ENCODE peak calls at places on chromosomes 16 and 17, in five cellular contexts. K is A549, U is ovary, N is SK-N-SH, L is tibial nerve. G is an unnamed sample.

GRCh38 chr17:79651266-79651665 is 40.4 kb upstream of the RBFOX3 start:
- DNase-seq in K (no peak), N (peak; percentile 15), U (no peak), L (no peak), G (no peak)

GRCh38 chr16:19169081-19169639 is 1.1 kb downstream of the SYT17 start:
- DNase-seq in U (no peak), L (no peak), N (peak; percentile 28), K (no peak), G (no peak)

GRCh38 chr16:50025544-50025931 is 513 bp downstream of the CNEP1R1 start:
- DNase-seq in N (no peak), L (no peak), K (no peak), U (peak; percentile 16), G (no peak)

GRCh38 chr17:5785343-5785742 is 201.0 kb upstream of the NLRP1 start:
- DNase-seq in U (no peak), K (no peak), L (no peak), N (no peak), G (no peak)

GRCh38 chr17:66552381-66552780 is 250.0 kb downstream of the PRKCA start:
- DNase-seq in L (no peak), N (no peak), K (no peak), U (no peak), G (no peak)

GRCh38 chr16:13779676-13780075 is 140.3 kb upstream of the ERCC4 start:
- DNase-seq in K (no peak), U (no peak), L (no peak), N (no peak), G (no peak)

GRCh38 chr17:81909966-81910839 is 996 bp downstream of the PCYT2 start:
- DNase-seq in K (no peak), U (no peak), N (peak; percentile 66), L (no peak), G (peak; percentile 62)

GRCh38 chr17:77475012-77475976 is 334.5 kb downstream of the SEC14L1 start:
- DNase-seq in N (no peak), K (no peak), U (peak; percentile 36), L (no peak), G (no peak)

GRCh38 chr16:11494433-11494832 is 92.3 kb downstream of the LITAF start:
- DNase-seq in K (no peak), U (no peak), N (no peak), L (no peak), G (no peak)

GRCh38 chr17:68238488-68238887 is 9.4 kb upstream of the AMZ2 start:
- DNase-seq in N (no peak), L (no peak), U (no peak), K (no peak), G (no peak)

GRCh38 chr17:75032896-75033294 is 13.9 kb downstream of the ATP5PD start:
- DNase-seq in K (peak; percentile 48), N (no peak), L (no peak), U (peak; percentile 55), G (no peak)

GRCh38 chr17:74778960-74779359 is 2.8 kb upstream of the NAT9 start:
- DNase-seq in K (no peak), N (no peak), L (no peak), U (no peak), G (no peak)

GRCh38 chr17:19304209-19304608 is 58.3 kb downstream of the B9D1 start:
- DNase-seq in N (no peak), U (no peak), K (peak; percentile 31), L (no peak), G (peak; percentile 53)

GRCh38 chr16:89545831-89546574 is 14.5 kb upstream of the RPL13 start:
- DNase-seq in L (no peak), K (no peak), N (no peak), U (no peak), G (peak; percentile 79)

GRCh38 chr16:21083729-21084268 is 66.8 kb downstream of the DNAH3 start:
- DNase-seq in U (peak; percentile 23), K (peak; percentile 52), N (peak; percentile 60), L (peak; percentile 59), G (peak; percentile 71)

GRCh38 chr17:56297142-56297541 is 143.9 kb downstream of the ANKFN1 start:
- DNase-seq in L (no peak), N (no peak), U (no peak), K (no peak), G (no peak)

GRCh38 chr16:78768723-78769122 is 669.3 kb downstream of the WWOX start:
- DNase-seq in N (no peak), L (no peak), K (no peak), U (no peak), G (no peak)

GRCh38 chr16:21994856-21995465 is 6.0 kb downstream of the PDZD9 start:
- DNase-seq in K (no peak), N (no peak), L (no peak), U (no peak), G (no peak)

GRCh38 chr16:74813109-74813641 is 38.6 kb upstream of the FA2H start:
- DNase-seq in N (peak; percentile 93), L (peak; percentile 51), K (peak; percentile 87), U (peak; percentile 55), G (peak; percentile 91)

GRCh38 chr16:75660321-75660720 is 12.7 kb downstream of the TERF2IP start:
- DNase-seq in K (no peak), L (no peak), N (no peak), U (no peak), G (no peak)

GRCh38 chr17:45828171-45829133 is 16.2 kb upstream of the SPPL2C start:
- DNase-seq in N (peak; percentile 77), U (no peak), L (no peak), K (no peak), G (no peak)

GRCh38 chr17:2218426-2218825 is 85.2 kb downstream of the SMG6 start:
- DNase-seq in L (no peak), N (no peak), U (no peak), K (no peak), G (no peak)

GRCh38 chr16:83854420-83854819 is 44.5 kb upstream of the MLYCD start:
- DNase-seq in N (no peak), L (no peak), U (no peak), K (no peak), G (no peak)

GRCh38 chr17:60392845-60393702 is 1.1 kb upstream of the USP32 start:
- DNase-seq in K (peak; percentile 60), U (peak; percentile 26), L (no peak), N (peak; percentile 57), G (peak; percentile 63)

GRCh38 chr17:75553553-75554110 is 28.1 kb downstream of the LLGL2 start:
- DNase-seq in U (no peak), L (no peak), K (no peak), N (no peak), G (no peak)

GRCh38 chr16:30149250-30149885 is 26.3 kb upstream of the MAPK3 start:
- DNase-seq in N (no peak), U (no peak), L (no peak), K (no peak), G (no peak)

GRCh38 chr16:30377050-30377811 is 2.6 kb downstream of the MYL11 start:
- DNase-seq in L (no peak), N (no peak), K (no peak), U (no peak), G (no peak)

GRCh38 chr16:3282747-3283524 is at the start of gene ZNF263:
- DNase-seq in N (peak; percentile 97), L (peak; percentile 94), K (peak; percentile 98), U (peak; percentile 94), G (peak; percentile 96)

GRCh38 chr16:69618721-69619120 is 53.0 kb downstream of the NFAT5 start:
- DNase-seq in N (no peak), K (no peak), L (no peak), U (no peak), G (no peak)

GRCh38 chr16:72241930-72242329 is 70.0 kb upstream of the PMFBP1 start:
- DNase-seq in N (peak; percentile 52), K (peak; percentile 60), U (peak; percentile 21), L (no peak), G (no peak)

GRCh38 chr16:22141746-22142145 is 20.6 kb upstream of the SDR42E2 start:
- DNase-seq in K (peak; percentile 54), N (peak; percentile 42), U (no peak), L (no peak), G (no peak)

GRCh38 chr17:65557349-65558310 is 3.8 kb downstream of the AXIN2 start:
- DNase-seq in L (no peak), N (no peak), U (no peak), K (peak; percentile 68), G (no peak)

GRCh38 chr16:35752773-35753558 is 2293.6 kb downstream of the TP53TG3F start:
- DNase-seq in U (no peak), K (no peak), N (no peak), L (no peak), G (no peak)

DNA sequence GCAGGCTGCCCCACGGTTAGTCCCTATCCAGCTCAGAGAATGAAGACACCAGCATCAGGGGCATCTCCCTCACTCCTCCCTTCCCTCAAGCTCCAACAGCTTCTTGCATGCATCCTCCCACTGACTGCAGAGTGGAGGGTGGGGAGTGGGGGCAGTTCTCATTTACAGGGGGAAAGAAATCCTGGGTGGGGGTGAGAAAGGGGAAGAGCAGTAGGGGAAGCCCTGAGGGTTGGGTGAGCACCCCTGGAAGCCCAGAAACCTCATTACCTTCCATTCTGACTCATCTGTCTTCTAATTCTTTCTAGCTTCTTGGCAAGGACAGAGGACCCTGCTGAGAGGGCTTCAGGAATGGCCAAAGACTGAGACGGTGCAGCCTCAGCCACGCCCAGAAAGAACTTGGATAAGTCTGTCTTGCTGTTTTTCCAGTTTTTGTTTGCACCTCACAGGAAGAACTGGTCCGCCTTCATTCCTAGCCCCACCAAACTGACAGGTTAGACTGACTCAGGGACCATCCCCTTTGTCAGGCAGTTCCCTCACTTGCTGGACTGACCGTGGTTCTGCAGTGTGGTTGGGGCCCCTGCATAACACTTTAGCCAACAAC is 52.5 kb upstream of the WSB1 start:
- DNase-seq in L (no peak), U (no peak), K (peak; percentile 20), N (no peak), G (no peak)
- TF ChIP-seq EP300 in L (no peak), U (no peak), K (no peak), N (no peak), G (no peak)

GRCh38 chr16:68082596-68083238 is 2.5 kb upstream of the NFATC3 start:
- DNase-seq in U (no peak), N (no peak), K (no peak), L (no peak), G (no peak)

GRCh38 chr16:68084504-68085258 is 489 bp upstream of the NFATC3 start:
- DNase-seq in N (peak; percentile 90), K (peak; percentile 73), L (peak; percentile 77), U (peak; percentile 87), G (peak; percentile 82)

GRCh38 chr16:68081796-68082567 is 3.2 kb upstream of the NFATC3 start:
- DNase-seq in U (no peak), L (no peak), K (no peak), N (no peak), G (no peak)

GRCh38 chr16:68083861-68084503 is 1.2 kb upstream of the NFATC3 start:
- DNase-seq in N (no peak), K (peak; percentile 23), L (peak; percentile 27), U (peak; percentile 62), G (no peak)

GRCh38 chr16:68083239-68083781 is 1.9 kb upstream of the NFATC3 start:
- DNase-seq in K (no peak), N (no peak), U (no peak), L (no peak), G (no peak)
- H3K27ac ChIP-seq in K (no peak overlapping the region), N (no peak overlapping the region), U (no peak overlapping the region), L (peak overlapping the region; percentile 98), G (peak overlapping the region; percentile 88)

GRCh38 chr17:38674749-38675615 is at the start of gene EPOP:
- DNase-seq in L (peak; percentile 54), N (peak; percentile 99), K (peak; percentile 93), U (peak; percentile 75), G (peak; percentile 91)
- TF ChIP-seq EP300 in L (no peak), N (no peak), K (no peak), U (no peak), G (no peak)

GRCh38 chr16:86343111-86343642 is 167.2 kb upstream of the FOXF1 start:
- DNase-seq in K (no peak), U (no peak), N (peak; percentile 45), L (no peak), G (peak; percentile 42)
- H3K27ac ChIP-seq in K (no peak overlapping the region), U (no peak overlapping the region), N (peak overlapping the region; percentile 55), L (peak overlapping the region; percentile 52), G (peak overlapping the region; percentile 83)

G was measured in stomach.